ENCODE peak calls at places on chromosome 3, in five cellular contexts. V is NCI-H2227 treated with DMSO at 0.1 percent for 48 hours; B is dermis blood vessel endothelial cell; X is A549; Q is activated CD4-positive, alpha-beta memory T cell treated with anti-CD3 and anti-CD28 coated beads, Interleukin-2, amount 10 ng/mL, durations not matched to agents 7 days and 5 days. R is an unnamed sample.

GRCh38 chr3:17115186-17115585 is 230.4 kb downstream of the PLCL2 start:
- DNase-seq in B (no peak), V (no peak), X (no peak), Q (no peak), R (no peak)

GRCh38 chr3:173986861-173987410 is 589.4 kb downstream of the NLGN1 start:
- DNase-seq in X (no peak), B (no peak), Q (no peak), V (peak), R (no peak)

GRCh38 chr3:151314132-151314531 is 2.5 kb downstream of the GPR87 start:
- DNase-seq in V (no peak), Q (no peak), X (no peak), B (no peak), R (no peak)

GRCh38 chr3:51617597-51617996 is 53.5 kb upstream of the TEX264 start:
- DNase-seq in X (no peak), B (no peak), Q (no peak), V (no peak), R (no peak)

GRCh38 chr3:38454884-38455638 is 1.4 kb downstream of the ACVR2B start:
- DNase-seq in Q (peak), V (peak), X (peak), B (peak), R (peak)

GRCh38 chr3:16150285-16150684 is 24.2 kb upstream of the GALNT15 start:
- DNase-seq in V (no peak), Q (no peak), B (no peak), X (no peak), R (no peak)

GRCh38 chr3:44030690-44031344 is 210.9 kb upstream of the TOPAZ1 start:
- DNase-seq in V (no peak), B (no peak), X (no peak), Q (no peak), R (no peak)

GRCh38 chr3:42600958-42601675 is 631 bp downstream of the NKTR start:
- DNase-seq in X (peak), B (peak), Q (peak), V (peak), R (peak)

GRCh38 chr3:46361408-46362283 is 7.7 kb downstream of the CCR2 start:
- DNase-seq in Q (no peak), X (no peak), B (no peak), V (no peak), R (peak)

GRCh38 chr3:69197922-69198540 is 75.6 kb upstream of the LMOD3 start:
- DNase-seq in X (no peak), Q (peak), V (no peak), B (no peak), R (no peak)

GRCh38 chr3:72259755-72260589 is 475.0 kb upstream of the PROK2 start:
- DNase-seq in V (no peak), B (no peak), X (no peak), Q (no peak), R (no peak)

GRCh38 chr3:41329881-41330280 is 130.6 kb downstream of the CTNNB1 start:
- DNase-seq in V (no peak), B (no peak), X (no peak), Q (no peak), R (no peak)

GRCh38 chr3:39166932-39167532 is 13.6 kb upstream of the CSRNP1 start:
- DNase-seq in B (peak), V (no peak), Q (no peak), X (peak), R (peak)

GRCh38 chr3:94482686-94483085 is 419.8 kb downstream of the NSUN3 start:
- DNase-seq in V (no peak), X (no peak), B (no peak), Q (no peak), R (no peak)

GRCh38 chr3:184110316-184110725 is 13.5 kb downstream of the HTR3E start:
- DNase-seq in V (peak), Q (no peak), X (peak), B (no peak), R (no peak)

GRCh38 chr3:112376413-112376812 is 43.5 kb downstream of the CD200 start:
- DNase-seq in X (no peak), B (no peak), V (no peak), Q (no peak), R (no peak)

R was measured in A673.